ENCODE peak calls at places on chromosomes 13 and 19, in five cellular contexts. R is trophoblast cell, D is neuronal stem cell, U is H9, O is mesenchymal stem cell. V is an unnamed sample.

GRCh38 chr19:7355871-7356270 is 7.1 kb downstream of the ARHGEF18 start:
- DNase-seq in R (no peak), D (no peak), U (no peak), O (no peak), V (no peak)

GRCh38 chr19:46579286-46579944 is 21.7 kb upstream of the CALM3 start:
- DNase-seq in O (peak; percentile 24), D (peak; percentile 14), U (peak; percentile 54), R (no peak), V (peak; percentile 82)

GRCh38 chr19:11418518-11419506 is at the start of gene RGL3:
- DNase-seq in R (peak; percentile 68), O (no peak), D (no peak), U (peak; percentile 96), V (peak; percentile 90)

GRCh38 chr13:49443327-49443688 is 556 bp downstream of the CAB39L start:
- DNase-seq in U (no peak), O (no peak), R (peak; percentile 34), D (peak; percentile 40), V (no peak)

GRCh38 chr13:34044660-34045080 is 226.7 kb downstream of the RFC3 start:
- DNase-seq in D (no peak), O (peak; percentile 61), R (peak; percentile 62), U (no peak), V (no peak)

GRCh38 chr13:34224877-34225276 is 406.9 kb downstream of the RFC3 start:
- DNase-seq in D (no peak), U (no peak), O (no peak), R (peak; percentile 76), V (no peak)

GRCh38 chr13:41199526-41199925 is 5.2 kb upstream of the KBTBD7 start:
- DNase-seq in R (no peak), O (no peak), U (no peak), D (no peak), V (no peak)

GRCh38 chr13:42318570-42318969 is 46.6 kb downstream of the AKAP11 start:
- DNase-seq in O (no peak), U (no peak), D (no peak), R (no peak), V (no peak)

GRCh38 chr19:29376855-29377354 is 148.9 kb upstream of the VSTM2B start:
- DNase-seq in U (peak; percentile 21), R (no peak), O (no peak), D (no peak), V (no peak)

GRCh38 chr19:29687897-29688728 is 22.9 kb downstream of the PLEKHF1 start:
- DNase-seq in R (peak; percentile 22), D (no peak), U (no peak), O (peak; percentile 59), V (no peak)

GRCh38 chr13:84455143-84455905 is 573.0 kb upstream of the SLITRK1 start:
- DNase-seq in O (no peak), R (no peak), U (no peak), D (no peak), V (no peak)

GRCh38 chr13:113800576-113800926 is 41.5 kb downstream of the TMEM255B start:
- DNase-seq in D (no peak), O (no peak), U (no peak), R (no peak), V (no peak)

GRCh38 chr19:50501186-50501567 is 9.8 kb downstream of the JOSD2 start:
- DNase-seq in O (no peak), D (no peak), U (no peak), R (no peak), V (no peak)

GRCh38 chr19:24057144-24057543 is 29.8 kb upstream of the ZNF254 start:
- DNase-seq in O (no peak), R (no peak), D (no peak), U (no peak), V (no peak)

GRCh38 chr13:98807774-98808173 is 55.3 kb upstream of the SLC15A1 start:
- DNase-seq in U (no peak), R (no peak), D (no peak), O (no peak), V (no peak)

GRCh38 chr19:13001502-13002388 is 6.5 kb downstream of the NFIX start:
- DNase-seq in O (no peak), D (no peak), U (no peak), R (no peak), V (no peak)

GRCh38 chr19:58562126-58563033 is 4.0 kb upstream of the UBE2M start:
- DNase-seq in D (no peak), O (no peak), U (peak; percentile 44), R (peak; percentile 34), V (no peak)

GRCh38 chr19:13118424-13119193 is 545 bp downstream of the NACC1 start:
- DNase-seq in O (peak; percentile 37), R (peak; percentile 39), D (peak; percentile 71), U (peak; percentile 96), V (peak; percentile 92)

GRCh38 chr19:47151627-47152026 is 21.0 kb downstream of the SAE1 start:
- DNase-seq in D (no peak), R (no peak), O (no peak), U (no peak), V (no peak)

GRCh38 chr13:28637714-28638355 is 21.1 kb upstream of the POMP start:
- DNase-seq in D (no peak), O (peak; percentile 40), R (no peak), U (no peak), V (no peak)

GRCh38 chr19:31049431-31049830 is 299.8 kb downstream of the TSHZ3 start:
- DNase-seq in U (no peak), D (no peak), R (no peak), O (no peak), V (no peak)

GRCh38 chr13:33937373-33938087 is 119.6 kb downstream of the RFC3 start:
- DNase-seq in R (peak; percentile 5), D (no peak), U (no peak), O (no peak), V (peak; percentile 23)

GRCh38 chr13:74574964-74575728 is 440.9 kb upstream of the KLF12 start:
- DNase-seq in D (no peak), R (no peak), O (no peak), U (peak; percentile 31), V (no peak)

GRCh38 chr13:99124695-99125334 is 75.8 kb upstream of the UBAC2 start:
- DNase-seq in R (peak; percentile 67), U (no peak), D (no peak), O (peak; percentile 64), V (no peak)

GRCh38 chr13:47499358-47500150 is 501.5 kb downstream of the SUCLA2 start:
- DNase-seq in D (no peak), U (no peak), O (peak; percentile 88), R (peak; percentile 52), V (no peak)

GRCh38 chr19:17766543-17767131 is 15.4 kb downstream of the FCHO1 start:
- DNase-seq in D (peak; percentile 70), U (peak; percentile 93), R (peak; percentile 91), O (peak; percentile 83), V (peak; percentile 82)

GRCh38 chr19:56538761-56539263 is at the start of gene ZFP28:
- DNase-seq in O (no peak), R (no peak), D (no peak), U (peak; percentile 80), V (peak; percentile 59)
- H2BK12ac ChIP-seq in O (peak within 1 kb of the TSS; percentile 83), R (no peak within 1 kb of the TSS), D (no peak within 1 kb of the TSS), U (no peak within 1 kb of the TSS), V (no peak within 1 kb of the TSS)

DNA sequence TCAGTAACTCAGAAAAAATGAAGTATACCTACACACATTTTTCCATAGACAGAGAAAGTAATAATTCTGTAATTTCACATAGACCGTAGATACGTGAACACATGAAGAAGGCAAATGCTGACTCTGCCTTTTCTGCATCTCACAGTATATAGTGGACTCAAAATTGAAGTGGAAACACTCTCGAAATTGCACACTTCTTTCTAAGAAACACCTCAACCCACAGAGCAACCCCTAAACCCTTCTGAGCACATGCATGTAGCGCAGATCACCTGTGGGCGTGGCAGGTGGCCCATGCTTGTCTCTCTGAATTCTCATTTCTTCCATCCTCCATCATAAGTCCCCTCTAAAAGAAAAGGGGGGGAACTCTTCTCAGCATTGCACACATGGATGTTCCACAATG is 34.7 kb downstream of the COL4A1 start:
- DNase-seq in U (no peak), O (no peak), D (no peak), R (peak; percentile 30), V (peak; percentile 17)
- H2BK12ac ChIP-seq in U (no peak overlapping the region), O (no peak overlapping the region), D (no peak overlapping the region), R (no peak overlapping the region), V (no peak overlapping the region)

GRCh38 chr19:43562698-43563241 is 12.6 kb downstream of the XRCC1 start:
- DNase-seq in D (no peak), R (peak; percentile 44), U (no peak), O (peak; percentile 88), V (no peak)

GRCh38 chr19:43563816-43564215 is 11.5 kb downstream of the XRCC1 start:
- DNase-seq in D (no peak), U (no peak), O (no peak), R (no peak), V (no peak)

GRCh38 chr19:43562211-43562697 is 13.1 kb downstream of the XRCC1 start:
- DNase-seq in U (no peak), D (no peak), R (no peak), O (no peak), V (no peak)

GRCh38 chr19:43561144-43561970 is 14.0 kb downstream of the XRCC1 start:
- DNase-seq in O (no peak), D (no peak), U (no peak), R (peak; percentile 81), V (no peak)

DNA sequence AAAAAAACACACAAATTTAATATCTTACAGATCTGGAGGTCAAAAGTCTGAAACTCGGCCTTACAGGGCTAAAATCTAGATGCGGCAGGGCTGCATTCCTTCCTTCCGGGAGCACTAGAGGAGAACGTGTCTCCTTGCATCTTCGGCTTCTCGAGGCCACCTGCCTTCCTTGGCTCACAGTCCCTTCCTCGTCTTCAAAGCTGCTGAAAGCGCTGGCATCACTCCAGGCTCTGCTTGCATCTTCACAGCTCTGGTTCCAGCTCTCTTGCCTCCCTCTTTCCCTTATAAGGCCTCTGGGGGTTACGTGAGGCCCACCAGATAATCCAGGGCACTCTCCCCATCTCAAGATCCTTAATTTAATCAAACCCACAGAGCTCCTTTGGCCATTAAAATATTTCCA is 10.5 kb downstream of the XRCC1 start:
- DNase-seq in U (no peak), O (no peak), D (no peak), R (peak; percentile 34), V (no peak)
- H2BK12ac ChIP-seq in U (no peak overlapping the region), O (no peak overlapping the region), D (no peak overlapping the region), R (no peak overlapping the region), V (no peak overlapping the region)

GRCh38 chr19:1566392-1567115 is 1.6 kb downstream of the MEX3D start:
- DNase-seq in O (peak; percentile 87), R (peak; percentile 53), D (peak; percentile 84), U (peak; percentile 90), V (peak; percentile 80)

GRCh38 chr19:1567116-1567847 is 843 bp downstream of the MEX3D start:
- DNase-seq in D (no peak), R (peak; percentile 53), U (no peak), O (peak; percentile 41), V (no peak)

GRCh38 chr19:1560281-1560882 is 7.7 kb downstream of the MEX3D start:
- DNase-seq in D (no peak), O (no peak), R (no peak), U (no peak), V (no peak)

GRCh38 chr19:1561236-1561842 is 6.8 kb downstream of the MEX3D start:
- DNase-seq in R (no peak), U (no peak), O (no peak), D (no peak), V (no peak)

DNA sequence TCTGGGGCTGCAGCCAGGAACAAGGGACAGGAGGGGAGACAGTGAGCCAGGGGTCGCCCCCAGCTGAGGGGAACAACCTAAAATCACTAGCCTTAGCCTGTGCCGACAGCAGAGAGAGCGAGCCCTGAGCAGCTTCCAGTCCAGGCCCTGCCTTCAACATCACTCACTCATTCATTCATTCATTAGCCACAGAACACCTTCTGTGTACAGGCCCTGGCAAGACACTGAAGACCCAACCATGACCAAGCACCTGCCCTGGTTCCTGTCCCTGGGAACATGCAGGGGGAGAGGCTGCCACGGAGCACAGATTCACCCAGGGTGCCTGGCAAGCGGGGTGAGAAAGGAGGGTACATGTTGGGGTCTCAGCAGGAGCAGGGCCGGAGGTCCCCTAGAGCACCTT is 4.9 kb downstream of the MEX3D start:
- DNase-seq in D (no peak), U (no peak), O (no peak), R (no peak), V (no peak)
- H2BK12ac ChIP-seq in D (no peak overlapping the region), U (no peak overlapping the region), O (no peak overlapping the region), R (no peak overlapping the region), V (no peak overlapping the region)

V was measured in H1.